ENCODE peak calls at places on chromosomes 1 and 21, in ten cellular contexts. One of them, this sample, is unnamed. For H3K4me1, the result is how much of the 10 kb centered on the place peaks cover.

GRCh38 chr1:214957330-214958137 is 125.0 kb upstream of the KCNK2 start:
- DNase-seq in body of pancreas: peak
- DNase-seq in left ventricle myocardium inferior: no peak
- DNase-seq in IMR-90: peak
- DNase-seq in colonic mucosa: no peak
- DNase-seq in CD8-positive, alpha-beta memory T cell: no peak
- DNase-seq in right lobe of liver: no peak
- DNase-seq in OCI-LY7: no peak
- DNase-seq in ovary: no peak
- DNase-seq in endodermal cell: no peak
- DNase-seq in this sample: peak

GRCh38 chr1:39165488-39165887 is 39.0 kb upstream of the MACF1 start:
- DNase-seq in right lobe of liver: no peak
- DNase-seq in body of pancreas: no peak
- DNase-seq in OCI-LY7: no peak
- DNase-seq in left ventricle myocardium inferior: no peak
- DNase-seq in CD8-positive, alpha-beta memory T cell: no peak
- DNase-seq in colonic mucosa: no peak
- DNase-seq in IMR-90: no peak
- DNase-seq in ovary: no peak
- DNase-seq in endodermal cell: no peak
- DNase-seq in this sample: no peak

GRCh38 chr1:88549536-88549935 is 134.5 kb upstream of the PKN2 start:
- DNase-seq in left ventricle myocardium inferior: no peak
- DNase-seq in CD8-positive, alpha-beta memory T cell: no peak
- DNase-seq in IMR-90: peak
- DNase-seq in right lobe of liver: no peak
- DNase-seq in ovary: no peak
- DNase-seq in colonic mucosa: no peak
- DNase-seq in body of pancreas: no peak
- DNase-seq in OCI-LY7: no peak
- DNase-seq in endodermal cell: no peak
- DNase-seq in this sample: no peak

GRCh38 chr1:221923921-221924598 is 182.2 kb upstream of the DUSP10 start:
- DNase-seq in IMR-90: peak
- DNase-seq in left ventricle myocardium inferior: no peak
- DNase-seq in CD8-positive, alpha-beta memory T cell: no peak
- DNase-seq in endodermal cell: no peak
- DNase-seq in OCI-LY7: no peak
- DNase-seq in ovary: no peak
- DNase-seq in colonic mucosa: no peak
- DNase-seq in body of pancreas: no peak
- DNase-seq in right lobe of liver: no peak
- DNase-seq in this sample: no peak

GRCh38 chr1:223738465-223739365 is 26.4 kb downstream of the CAPN2 start:
- DNase-seq in CD8-positive, alpha-beta memory T cell: no peak
- DNase-seq in endodermal cell: no peak
- DNase-seq in right lobe of liver: no peak
- DNase-seq in OCI-LY7: no peak
- DNase-seq in colonic mucosa: peak
- DNase-seq in ovary: no peak
- DNase-seq in body of pancreas: peak
- DNase-seq in IMR-90: no peak
- DNase-seq in left ventricle myocardium inferior: no peak
- DNase-seq in this sample: peak

GRCh38 chr1:218488986-218489385 is 143.8 kb downstream of the TGFB2 start:
- DNase-seq in ovary: no peak
- DNase-seq in colonic mucosa: no peak
- DNase-seq in body of pancreas: no peak
- DNase-seq in OCI-LY7: no peak
- DNase-seq in IMR-90: peak
- DNase-seq in CD8-positive, alpha-beta memory T cell: no peak
- DNase-seq in left ventricle myocardium inferior: no peak
- DNase-seq in right lobe of liver: no peak
- DNase-seq in endodermal cell: peak
- DNase-seq in this sample: peak

GRCh38 chr1:67031121-67031520 is 22.8 kb downstream of the SLC35D1 start:
- DNase-seq in right lobe of liver: no peak
- DNase-seq in colonic mucosa: no peak
- DNase-seq in IMR-90: no peak
- DNase-seq in endodermal cell: no peak
- DNase-seq in body of pancreas: peak
- DNase-seq in CD8-positive, alpha-beta memory T cell: no peak
- DNase-seq in left ventricle myocardium inferior: no peak
- DNase-seq in OCI-LY7: no peak
- DNase-seq in ovary: no peak
- DNase-seq in this sample: no peak

GRCh38 chr21:32143222-32143939 is 135.5 kb downstream of the MIS18A start:
- DNase-seq in OCI-LY7: no peak
- DNase-seq in body of pancreas: peak
- DNase-seq in CD8-positive, alpha-beta memory T cell: no peak
- DNase-seq in left ventricle myocardium inferior: peak
- DNase-seq in IMR-90: peak
- DNase-seq in endodermal cell: peak
- DNase-seq in ovary: no peak
- DNase-seq in colonic mucosa: no peak
- DNase-seq in right lobe of liver: no peak
- DNase-seq in this sample: no peak

GRCh38 chr21:38921511-38922215 is 115.9 kb downstream of the ETS2 start:
- DNase-seq in endodermal cell: no peak
- DNase-seq in left ventricle myocardium inferior: no peak
- DNase-seq in OCI-LY7: no peak
- DNase-seq in IMR-90: no peak
- DNase-seq in colonic mucosa: peak
- DNase-seq in ovary: no peak
- DNase-seq in CD8-positive, alpha-beta memory T cell: no peak
- DNase-seq in body of pancreas: no peak
- DNase-seq in right lobe of liver: no peak
- DNase-seq in this sample: no peak

GRCh38 chr1:74430496-74430895 is 81.9 kb downstream of the LRRC53 start:
- DNase-seq in colonic mucosa: no peak
- DNase-seq in left ventricle myocardium inferior: no peak
- DNase-seq in ovary: no peak
- DNase-seq in IMR-90: no peak
- DNase-seq in right lobe of liver: no peak
- DNase-seq in OCI-LY7: no peak
- DNase-seq in CD8-positive, alpha-beta memory T cell: no peak
- DNase-seq in endodermal cell: no peak
- DNase-seq in body of pancreas: no peak
- DNase-seq in this sample: no peak

GRCh38 chr21:26804895-26805609 is 40.2 kb downstream of the ADAMTS1 start:
- DNase-seq in CD8-positive, alpha-beta memory T cell: no peak
- DNase-seq in body of pancreas: no peak
- DNase-seq in OCI-LY7: no peak
- DNase-seq in ovary: no peak
- DNase-seq in IMR-90: peak
- DNase-seq in left ventricle myocardium inferior: no peak
- DNase-seq in right lobe of liver: no peak
- DNase-seq in endodermal cell: no peak
- DNase-seq in colonic mucosa: no peak
- DNase-seq in this sample: no peak

GRCh38 chr1:38097256-38097655 is 50.7 kb upstream of the POU3F1 start:
- DNase-seq in OCI-LY7: no peak
- DNase-seq in endodermal cell: no peak
- DNase-seq in IMR-90: no peak
- DNase-seq in body of pancreas: no peak
- DNase-seq in CD8-positive, alpha-beta memory T cell: no peak
- DNase-seq in left ventricle myocardium inferior: no peak
- DNase-seq in ovary: no peak
- DNase-seq in colonic mucosa: no peak
- DNase-seq in right lobe of liver: no peak
- DNase-seq in this sample: no peak

GRCh38 chr1:86155061-86155806 is 1.3 kb downstream of the COL24A1 start:
- DNase-seq in IMR-90: no peak
- DNase-seq in body of pancreas: peak
- DNase-seq in colonic mucosa: no peak
- DNase-seq in CD8-positive, alpha-beta memory T cell: no peak
- DNase-seq in ovary: peak
- DNase-seq in endodermal cell: peak
- DNase-seq in OCI-LY7: no peak
- DNase-seq in left ventricle myocardium inferior: peak
- DNase-seq in right lobe of liver: peak
- DNase-seq in this sample: no peak

GRCh38 chr1:100034465-100034864 is 64.7 kb downstream of the SLC35A3 start:
- DNase-seq in right lobe of liver: no peak
- DNase-seq in OCI-LY7: peak
- DNase-seq in ovary: no peak
- DNase-seq in body of pancreas: no peak
- DNase-seq in endodermal cell: no peak
- DNase-seq in colonic mucosa: no peak
- DNase-seq in CD8-positive, alpha-beta memory T cell: no peak
- DNase-seq in IMR-90: peak
- DNase-seq in left ventricle myocardium inferior: no peak
- DNase-seq in this sample: peak

GRCh38 chr1:116138277-116138792 is 27.1 kb downstream of the MAB21L3 start:
- DNase-seq in endodermal cell: no peak
- DNase-seq in CD8-positive, alpha-beta memory T cell: no peak
- DNase-seq in colonic mucosa: peak
- DNase-seq in left ventricle myocardium inferior: no peak
- DNase-seq in OCI-LY7: no peak
- DNase-seq in ovary: no peak
- DNase-seq in body of pancreas: no peak
- DNase-seq in IMR-90: no peak
- DNase-seq in right lobe of liver: no peak
- DNase-seq in this sample: no peak

GRCh38 chr1:215076312-215076711 is 6.2 kb upstream of the KCNK2 start:
- DNase-seq in IMR-90: peak
- DNase-seq in body of pancreas: no peak
- DNase-seq in right lobe of liver: no peak
- DNase-seq in endodermal cell: peak
- DNase-seq in OCI-LY7: peak
- DNase-seq in CD8-positive, alpha-beta memory T cell: no peak
- DNase-seq in ovary: no peak
- DNase-seq in colonic mucosa: no peak
- DNase-seq in left ventricle myocardium inferior: no peak
- DNase-seq in this sample: no peak

GRCh38 chr1:29688477-29689365 is 452.4 kb downstream of the PTPRU start:
- DNase-seq in left ventricle myocardium inferior: no peak
- DNase-seq in endodermal cell: peak
- DNase-seq in CD8-positive, alpha-beta memory T cell: no peak
- DNase-seq in IMR-90: peak
- DNase-seq in OCI-LY7: no peak
- DNase-seq in ovary: no peak
- DNase-seq in body of pancreas: peak
- DNase-seq in right lobe of liver: peak
- DNase-seq in colonic mucosa: no peak
- DNase-seq in this sample: peak

GRCh38 chr1:26537951-26538352 is 8.4 kb downstream of the RPS6KA1 start:
- DNase-seq in left ventricle myocardium inferior: no peak
- DNase-seq in IMR-90: peak
- DNase-seq in OCI-LY7: peak
- DNase-seq in endodermal cell: peak
- DNase-seq in right lobe of liver: no peak
- DNase-seq in CD8-positive, alpha-beta memory T cell: no peak
- DNase-seq in body of pancreas: peak
- DNase-seq in colonic mucosa: peak
- DNase-seq in ovary: no peak
- DNase-seq in this sample: no peak

GRCh38 chr1:32338637-32339145 is 2.7 kb upstream of the MARCKSL1 start:
- DNase-seq in OCI-LY7: no peak
- DNase-seq in left ventricle myocardium inferior: no peak
- DNase-seq in body of pancreas: no peak
- DNase-seq in IMR-90: no peak
- DNase-seq in colonic mucosa: peak
- DNase-seq in ovary: no peak
- DNase-seq in CD8-positive, alpha-beta memory T cell: no peak
- DNase-seq in endodermal cell: no peak
- DNase-seq in right lobe of liver: no peak
- DNase-seq in this sample: peak
- H3K4me1 ChIP-seq in OCI-LY7: under half
- H3K4me1 ChIP-seq in left ventricle myocardium inferior: half or more
- H3K4me1 ChIP-seq in body of pancreas: under half
- H3K4me1 ChIP-seq in IMR-90: under half
- H3K4me1 ChIP-seq in colonic mucosa: under half
- H3K4me1 ChIP-seq in ovary: under half
- H3K4me1 ChIP-seq in CD8-positive, alpha-beta memory T cell: under half
- H3K4me1 ChIP-seq in endodermal cell: under half
- H3K4me1 ChIP-seq in right lobe of liver: under half
- H3K4me1 ChIP-seq in this sample: under half

DNA sequence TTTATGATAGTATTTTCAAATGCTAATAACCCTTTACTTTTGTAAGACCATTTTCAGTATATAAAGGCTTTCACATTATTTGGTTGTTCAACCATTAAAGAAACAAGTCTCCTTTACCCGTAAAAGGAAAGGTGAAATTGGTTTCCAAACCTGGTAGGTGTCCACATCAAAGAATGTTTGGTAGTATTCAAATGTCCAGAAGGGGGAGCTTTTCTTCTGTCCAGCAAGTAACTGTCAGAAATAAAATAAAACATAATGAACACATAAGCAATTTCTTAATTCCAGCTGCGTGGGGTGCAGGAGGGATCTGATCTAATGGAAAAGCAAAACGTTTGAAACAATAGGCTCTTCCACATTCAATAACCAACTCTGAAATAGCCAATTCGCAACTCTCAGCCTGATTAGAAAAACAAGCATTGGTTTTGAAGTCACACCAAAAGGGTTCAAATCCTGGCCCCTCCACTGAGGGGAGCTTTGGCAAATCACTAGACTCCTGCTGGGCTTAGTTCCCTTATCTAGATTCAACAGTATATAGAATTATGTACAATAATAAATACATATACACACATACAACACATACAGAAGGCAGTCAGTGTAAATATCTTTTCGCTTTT is 11.0 kb downstream of the YIPF1 start:
- DNase-seq in right lobe of liver: no peak
- DNase-seq in ovary: no peak
- DNase-seq in colonic mucosa: no peak
- DNase-seq in left ventricle myocardium inferior: no peak
- DNase-seq in endodermal cell: no peak
- DNase-seq in IMR-90: peak
- DNase-seq in body of pancreas: peak
- DNase-seq in OCI-LY7: peak
- DNase-seq in CD8-positive, alpha-beta memory T cell: no peak
- DNase-seq in this sample: no peak
- H3K27ac ChIP-seq in right lobe of liver: no peak
- H3K27ac ChIP-seq in ovary: no peak
- H3K27ac ChIP-seq in colonic mucosa: no peak
- H3K27ac ChIP-seq in left ventricle myocardium inferior: no peak
- H3K27ac ChIP-seq in endodermal cell: no peak
- H3K27ac ChIP-seq in IMR-90: no peak
- H3K27ac ChIP-seq in body of pancreas: no peak
- H3K27ac ChIP-seq in OCI-LY7: no peak
- H3K27ac ChIP-seq in CD8-positive, alpha-beta memory T cell: no peak
- H3K27ac ChIP-seq in this sample: no peak

GRCh38 chr1:41534181-41535076 is 49.9 kb upstream of the EDN2 start:
- DNase-seq in body of pancreas: no peak
- DNase-seq in right lobe of liver: peak
- DNase-seq in ovary: peak
- DNase-seq in colonic mucosa: no peak
- DNase-seq in CD8-positive, alpha-beta memory T cell: peak
- DNase-seq in endodermal cell: no peak
- DNase-seq in OCI-LY7: no peak
- DNase-seq in left ventricle myocardium inferior: no peak
- DNase-seq in IMR-90: no peak
- DNase-seq in this sample: no peak
- H3K4me1 ChIP-seq in body of pancreas: under half
- H3K4me1 ChIP-seq in right lobe of liver: under half
- H3K4me1 ChIP-seq in ovary: under half
- H3K4me1 ChIP-seq in colonic mucosa: under half
- H3K4me1 ChIP-seq in CD8-positive, alpha-beta memory T cell: under half
- H3K4me1 ChIP-seq in endodermal cell: under half
- H3K4me1 ChIP-seq in OCI-LY7: under half
- H3K4me1 ChIP-seq in left ventricle myocardium inferior: under half
- H3K4me1 ChIP-seq in IMR-90: under half
- H3K4me1 ChIP-seq in this sample: under half

GRCh38 chr1:168333562-168334256 is 53.0 kb downstream of the TBX19 start:
- DNase-seq in body of pancreas: no peak
- DNase-seq in endodermal cell: no peak
- DNase-seq in IMR-90: no peak
- DNase-seq in ovary: no peak
- DNase-seq in colonic mucosa: no peak
- DNase-seq in OCI-LY7: no peak
- DNase-seq in right lobe of liver: no peak
- DNase-seq in CD8-positive, alpha-beta memory T cell: no peak
- DNase-seq in left ventricle myocardium inferior: no peak
- DNase-seq in this sample: no peak
- H3K27ac ChIP-seq in body of pancreas: no peak
- H3K27ac ChIP-seq in endodermal cell: no peak
- H3K27ac ChIP-seq in IMR-90: no peak
- H3K27ac ChIP-seq in ovary: no peak
- H3K27ac ChIP-seq in colonic mucosa: no peak
- H3K27ac ChIP-seq in OCI-LY7: no peak
- H3K27ac ChIP-seq in right lobe of liver: no peak
- H3K27ac ChIP-seq in CD8-positive, alpha-beta memory T cell: no peak
- H3K27ac ChIP-seq in left ventricle myocardium inferior: no peak
- H3K27ac ChIP-seq in this sample: no peak